ENCODE peak calls at places on chromosomes 16 and 17, in nine cellular contexts. P, K, N, C, O, B, A, Z and Q are unnamed samples.

GRCh38 chr17:63997341-63998048 is 656 bp upstream of the PRR29 start:
- DNase-seq in P (no peak), K (no peak), N (no peak), C (peak), O (no peak), B (no peak), A (no peak), Z (no peak), Q (no peak)

GRCh38 chr17:38868095-38868967 is 1.5 kb upstream of the LASP1 start:
- DNase-seq in P (no peak), K (peak), N (no peak), C (peak), O (no peak), B (peak), A (peak), Z (peak), Q (no peak)

GRCh38 chr16:79519448-79519847 is 81.1 kb downstream of the MAF start:
- DNase-seq in P (no peak), K (peak), N (no peak), C (peak), O (no peak), B (no peak), A (no peak), Z (no peak), Q (no peak)

GRCh38 chr16:840561-841454 is 40.3 kb upstream of the GNG13 start:
- DNase-seq in P (no peak), K (no peak), N (no peak), C (no peak), O (no peak), B (no peak), A (no peak), Z (no peak), Q (no peak)

GRCh38 chr16:72552675-72553074 is 380.7 kb upstream of the PMFBP1 start:
- DNase-seq in P (no peak), K (no peak), N (no peak), C (no peak), O (no peak), B (no peak), A (no peak), Z (no peak), Q (no peak)

GRCh38 chr16:69115361-69115760 is 9.9 kb downstream of the HAS3 start:
- DNase-seq in P (no peak), K (no peak), N (no peak), C (no peak), O (no peak), B (no peak), A (no peak), Z (no peak), Q (no peak)

GRCh38 chr16:75064403-75065148 is 52.0 kb downstream of the LDHD start:
- DNase-seq in P (no peak), K (peak), N (no peak), C (no peak), O (no peak), B (no peak), A (no peak), Z (no peak), Q (no peak)

GRCh38 chr17:21358185-21358584 is 18.0 kb upstream of the KCNJ12 start:
- DNase-seq in P (no peak), K (no peak), N (no peak), C (no peak), O (no peak), B (no peak), A (no peak), Z (no peak), Q (no peak)

GRCh38 chr16:67685388-67686112 is 18.9 kb downstream of the C16orf86 start:
- DNase-seq in P (no peak), K (no peak), N (no peak), C (no peak), O (no peak), B (no peak), A (no peak), Z (no peak), Q (no peak)

GRCh38 chr17:5705081-5705875 is 121.0 kb upstream of the NLRP1 start:
- DNase-seq in P (no peak), K (no peak), N (no peak), C (peak), O (no peak), B (peak), A (peak), Z (no peak), Q (no peak)

GRCh38 chr17:32626371-32626770 is 139.6 kb downstream of the CDK5R1 start:
- DNase-seq in P (no peak), K (no peak), N (no peak), C (no peak), O (no peak), B (no peak), A (no peak), Z (no peak), Q (no peak)

GRCh38 chr17:43832168-43832975 is 574 bp downstream of the MPP3 start:
- DNase-seq in P (no peak), K (peak), N (peak), C (peak), O (no peak), B (peak), A (peak), Z (peak), Q (peak)

GRCh38 chr16:85394511-85395206 is 218.5 kb upstream of the GSE1 start:
- DNase-seq in P (no peak), K (no peak), N (no peak), C (no peak), O (no peak), B (no peak), A (no peak), Z (no peak), Q (no peak)

GRCh38 chr16:20931066-20931465 is 30.5 kb downstream of the LYRM1 start:
- DNase-seq in P (no peak), K (no peak), N (no peak), C (no peak), O (no peak), B (no peak), A (no peak), Z (no peak), Q (no peak)

GRCh38 chr16:88810166-88810867 is 1.4 kb downstream of the APRT start:
- DNase-seq in P (no peak), K (no peak), N (peak), C (no peak), O (no peak), B (no peak), A (no peak), Z (no peak), Q (no peak)

GRCh38 chr16:19166500-19166899 is 1.5 kb upstream of the SYT17 start:
- DNase-seq in P (no peak), K (no peak), N (no peak), C (no peak), O (no peak), B (no peak), A (no peak), Z (no peak), Q (no peak)

GRCh38 chr16:589658-590159 is at the start of gene RAB40C:
- DNase-seq in P (peak), K (peak), N (peak), C (peak), O (peak), B (peak), A (peak), Z (peak), Q (peak)

GRCh38 chr16:88965411-88965810 is 11.6 kb downstream of the CBFA2T3 start:
- DNase-seq in P (no peak), K (no peak), N (no peak), C (no peak), O (no peak), B (no peak), A (no peak), Z (no peak), Q (no peak)

GRCh38 chr16:81716478-81717210 is 62.4 kb upstream of the PLCG2 start:
- DNase-seq in P (no peak), K (no peak), N (no peak), C (no peak), O (no peak), B (no peak), A (no peak), Z (no peak), Q (no peak)

GRCh38 chr16:49701867-49702494 is 153.9 kb downstream of the ZNF423 start:
- DNase-seq in P (peak), K (no peak), N (no peak), C (peak), O (no peak), B (peak), A (no peak), Z (peak), Q (no peak)

GRCh38 chr16:46889942-46890300 is 5.8 kb downstream of the GPT2 start:
- DNase-seq in P (no peak), K (no peak), N (no peak), C (no peak), O (no peak), B (no peak), A (no peak), Z (no peak), Q (no peak)

GRCh38 chr17:33776903-33777302 is 478.2 kb upstream of the CCL2 start:
- DNase-seq in P (no peak), K (no peak), N (no peak), C (no peak), O (no peak), B (no peak), A (no peak), Z (no peak), Q (no peak)

GRCh38 chr16:14028207-14028606 is 42.9 kb upstream of the MRTFB start:
- DNase-seq in P (no peak), K (no peak), N (no peak), C (no peak), O (no peak), B (no peak), A (no peak), Z (no peak), Q (no peak)

GRCh38 chr17:640436-640835 is 74.2 kb downstream of the VPS53 start:
- DNase-seq in P (no peak), K (no peak), N (no peak), C (no peak), O (no peak), B (no peak), A (no peak), Z (no peak), Q (no peak)

GRCh38 chr17:58487589-58488427 is at the start of gene HSF5:
- DNase-seq in P (no peak), K (peak), N (no peak), C (no peak), O (no peak), B (peak), A (no peak), Z (no peak), Q (no peak)

GRCh38 chr16:19595043-19595767 is 39.7 kb downstream of the VPS35L start:
- DNase-seq in P (peak), K (peak), N (no peak), C (no peak), O (peak), B (peak), A (peak), Z (no peak), Q (peak)

GRCh38 chr17:67293251-67294203 is 48.5 kb upstream of the HELZ start:
- DNase-seq in P (no peak), K (peak), N (no peak), C (peak), O (no peak), B (peak), A (peak), Z (peak), Q (no peak)

GRCh38 chr17:8572767-8573166 is 57.8 kb downstream of the MYH10 start:
- DNase-seq in P (no peak), K (no peak), N (no peak), C (no peak), O (no peak), B (peak), A (no peak), Z (no peak), Q (no peak)

GRCh38 chr17:72206376-72206775 is 85.6 kb downstream of the SOX9 start:
- DNase-seq in P (no peak), K (no peak), N (no peak), C (no peak), O (no peak), B (no peak), A (no peak), Z (no peak), Q (no peak)

DNA sequence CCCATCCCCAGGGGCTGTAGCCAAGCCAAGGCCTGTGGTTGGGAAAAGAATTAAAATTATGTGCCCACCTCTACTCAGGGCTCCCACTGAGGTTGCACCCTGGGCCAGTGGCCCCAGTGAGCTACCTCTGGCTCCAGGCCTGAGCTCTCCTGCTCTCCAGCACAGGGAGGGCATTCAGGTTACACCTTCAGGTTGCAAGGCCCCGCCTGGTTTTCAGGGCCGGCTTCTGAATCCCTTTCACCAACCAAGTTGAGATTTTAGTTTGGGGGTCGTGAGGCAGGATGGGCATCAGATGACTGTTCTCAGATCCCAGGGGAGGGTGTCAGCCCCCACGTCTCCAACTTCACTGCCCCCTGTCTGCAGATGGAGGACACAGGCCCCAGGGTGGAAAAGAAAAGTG is 8.0 kb upstream of the KATNB1 start:
- DNase-seq in P (no peak), K (no peak), N (no peak), C (no peak), O (no peak), B (no peak), A (no peak), Z (no peak), Q (no peak)
- TF ChIP-seq CTCF in P (no peak), K (no peak), N (no peak), C (no peak), O (no peak), B (peak), A (no peak), Z (no peak), Q (no peak)

DNA sequence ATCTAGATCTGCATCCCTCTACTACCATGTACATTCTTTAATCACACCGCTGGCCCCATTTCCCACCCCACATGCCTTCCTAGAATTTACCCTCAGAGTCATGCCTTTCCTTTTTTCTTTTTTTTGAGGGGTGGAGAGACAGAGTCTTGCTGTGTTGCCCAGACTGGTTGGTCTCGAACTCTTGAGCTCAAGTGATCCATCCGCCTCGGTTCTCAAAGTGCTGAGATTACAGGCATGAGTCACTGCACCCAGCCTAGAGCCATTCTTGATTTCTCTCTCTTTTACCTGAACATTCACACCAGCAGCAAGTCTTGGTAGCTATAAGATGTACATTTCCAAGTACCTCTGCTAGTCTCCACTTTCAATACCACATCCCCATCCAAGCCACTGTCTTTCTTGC is 2.1 kb downstream of the PAGR1 start:
- DNase-seq in P (no peak), K (no peak), N (no peak), C (no peak), O (no peak), B (no peak), A (no peak), Z (no peak), Q (no peak)
- H3K4me3 ChIP-seq in P (no peak), K (no peak), N (no peak), C (no peak), O (peak), B (no peak), A (no peak), Z (no peak), Q (no peak)

GRCh38 chr17:16467886-16468285 is 24.1 kb downstream of the LRRC75A start:
- DNase-seq in P (no peak), K (no peak), N (no peak), C (no peak), O (no peak), B (no peak), A (no peak), Z (no peak), Q (no peak)
- TF ChIP-seq CTCF in P (no peak), K (no peak), N (no peak), C (no peak), O (no peak), B (no peak), A (no peak), Z (no peak), Q (no peak)

DNA sequence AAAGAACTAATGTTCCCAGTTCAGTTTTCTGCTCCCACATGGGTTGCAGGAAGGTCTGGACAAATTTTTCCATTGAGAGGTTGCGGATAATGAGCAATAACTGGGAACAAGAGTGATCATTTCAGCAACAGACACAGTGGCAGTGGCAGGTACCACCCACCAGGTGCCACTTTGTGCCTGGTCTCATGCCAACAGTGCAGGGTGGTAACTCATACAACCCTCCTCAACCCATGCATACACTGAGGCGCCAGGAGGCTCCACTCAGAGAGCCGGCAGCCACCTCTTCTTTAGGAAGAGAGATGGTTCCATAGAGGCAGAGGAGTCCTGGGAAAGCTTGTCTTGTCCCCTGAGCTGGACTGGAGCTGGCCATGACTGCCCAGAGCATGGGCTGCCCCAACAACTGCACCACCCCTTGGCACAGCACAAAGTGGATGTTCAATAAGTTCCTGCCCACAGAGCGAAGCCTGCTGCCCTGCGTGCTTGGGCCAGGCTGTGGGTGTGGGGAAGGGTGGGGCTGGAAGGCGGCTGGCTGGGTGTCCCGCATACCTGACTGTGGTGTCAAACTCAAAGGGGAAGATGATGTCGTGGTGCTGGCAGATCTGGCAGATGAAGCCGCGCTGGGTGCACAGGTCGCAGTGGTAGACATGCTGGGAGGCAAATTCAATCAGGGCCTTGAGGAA is 6.4 kb upstream of the ARHGAP27 start:
- DNase-seq in P (no peak), K (no peak), N (no peak), C (no peak), O (no peak), B (no peak), A (no peak), Z (no peak), Q (no peak)
- H3K4me3 ChIP-seq in P (no peak), K (no peak), N (no peak), C (no peak), O (no peak), B (no peak), A (no peak), Z (no peak), Q (no peak)

GRCh38 chr17:81393684-81394376 is 1.4 kb upstream of the BAHCC1 start:
- DNase-seq in P (peak), K (peak), N (peak), C (peak), O (peak), B (peak), A (peak), Z (peak), Q (peak)
- TF ChIP-seq CTCF in P (peak), K (no peak), N (no peak), C (peak), O (peak), B (peak), A (peak), Z (no peak), Q (peak)

DNA sequence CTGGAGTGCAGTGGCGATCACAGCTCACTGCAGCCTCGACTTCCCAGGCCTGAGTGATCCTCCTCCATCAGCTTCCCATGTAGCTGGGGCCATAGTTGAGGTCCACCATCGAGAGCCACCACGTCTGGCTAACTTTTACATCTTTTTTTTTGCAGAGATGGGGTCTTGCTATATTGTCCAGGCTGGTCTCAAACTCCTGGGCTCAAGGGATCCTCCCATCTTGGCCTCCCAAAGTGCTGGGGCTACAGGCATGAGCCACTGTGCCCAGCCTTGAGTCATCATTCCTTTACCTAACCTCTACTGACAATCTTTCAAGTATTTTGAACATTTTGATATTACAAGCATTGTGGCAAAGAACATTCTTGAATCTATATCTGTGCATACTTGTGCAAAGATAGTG is 9.4 kb upstream of the CCDC92B start:
- DNase-seq in P (no peak), K (no peak), N (no peak), C (no peak), O (no peak), B (no peak), A (no peak), Z (no peak), Q (no peak)
- H3K4me3 ChIP-seq in P (no peak), K (no peak), N (no peak), C (no peak), O (no peak), B (no peak), A (no peak), Z (no peak), Q (no peak)